ENCODE peak calls at places on chromosomes 16 and 17, in nine cellular contexts. R is activated CD4-positive, alpha-beta T cell treated with anti-CD3 and anti-CD28 coated beads for 4 hours; Q is H9; V is GM10248; K is body of pancreas; M is NCI-H748 treated with DMSO at 0.1 percent for 48 hours; G is osteocyte; A is NCI-H2081; S is putamen. H is an unnamed sample.

GRCh38 chr16:73771676-73772075 is 524.9 kb upstream of the PSMD7 start:
- DNase-seq in R (no peak), Q (no peak), V (no peak), K (no peak), M (no peak), G (no peak), A (no peak), S (no peak), H (no peak)

GRCh38 chr17:38461683-38462082 is 33.4 kb downstream of the ARHGAP23 start:
- DNase-seq in R (no peak), Q (no peak), V (no peak), K (no peak), M (no peak), G (no peak), A (no peak), S (no peak), H (no peak)

GRCh38 chr17:226773-227580 is 45.5 kb upstream of the DOC2B start:
- DNase-seq in R (no peak), Q (no peak), V (no peak), K (no peak), M (no peak), G (no peak), A (no peak), S (no peak), H (no peak)

GRCh38 chr16:89484923-89485679 is 5.3 kb downstream of the ANKRD11 start:
- DNase-seq in R (no peak), Q (no peak), V (no peak), K (no peak), M (no peak), G (no peak), A (no peak), S (no peak), H (no peak)

GRCh38 chr16:19810817-19811731 is 73.6 kb downstream of the GPRC5B start:
- DNase-seq in R (no peak), Q (no peak), V (no peak), K (no peak), M (no peak), G (peak; percentile 34), A (no peak), S (no peak), H (no peak)

GRCh38 chr16:30767767-30768465 is 5.8 kb downstream of the RNF40 start:
- DNase-seq in R (no peak), Q (no peak), V (no peak), K (no peak), M (no peak), G (no peak), A (no peak), S (no peak), H (no peak)

GRCh38 chr17:38617967-38618760 is 12.4 kb upstream of the SRCIN1 start:
- DNase-seq in R (no peak), Q (peak; percentile 23), V (no peak), K (no peak), M (no peak), G (no peak), A (no peak), S (no peak), H (no peak)

GRCh38 chr17:2050246-2050866 is 4.5 kb upstream of the HIC1 start:
- DNase-seq in R (peak; percentile 78), Q (peak; percentile 72), V (peak; percentile 71), K (peak; percentile 69), M (peak; percentile 49), G (peak; percentile 86), A (peak; percentile 24), S (no peak), H (no peak)

GRCh38 chr17:3043737-3044365 is 19.6 kb downstream of the OR1D5 start:
- DNase-seq in R (no peak), Q (no peak), V (no peak), K (no peak), M (peak; percentile 8), G (peak; percentile 81), A (peak; percentile 10), S (no peak), H (no peak)

GRCh38 chr16:87052506-87052905 is 264.7 kb downstream of the C16orf95 start:
- DNase-seq in R (no peak), Q (no peak), V (no peak), K (no peak), M (no peak), G (no peak), A (no peak), S (no peak), H (no peak)

GRCh38 chr17:5413682-5414081 is 5.8 kb downstream of the NUP88 start:
- DNase-seq in R (no peak), Q (no peak), V (no peak), K (no peak), M (no peak), G (no peak), A (no peak), S (peak; percentile 51), H (no peak)

GRCh38 chr17:69567130-69567529 is 152.6 kb downstream of the MAP2K6 start:
- DNase-seq in R (no peak), Q (no peak), V (no peak), K (no peak), M (no peak), G (no peak), A (no peak), S (no peak), H (no peak)

GRCh38 chr16:3490911-3491629 is 4.2 kb downstream of the C16orf90 start:
- DNase-seq in R (no peak), Q (no peak), V (no peak), K (no peak), M (no peak), G (no peak), A (no peak), S (no peak), H (no peak)

GRCh38 chr17:46809110-46809571 is 9.4 kb downstream of the WNT3 start:
- DNase-seq in R (no peak), Q (peak; percentile 90), V (no peak), K (no peak), M (no peak), G (no peak), A (no peak), S (no peak), H (no peak)

GRCh38 chr17:76805319-76805718 is 62.9 kb upstream of the MGAT5B start:
- DNase-seq in R (no peak), Q (no peak), V (no peak), K (no peak), M (no peak), G (no peak), A (no peak), S (no peak), H (no peak)

GRCh38 chr17:50154604-50155003 is 4.1 kb upstream of the PPP1R9B start:
- DNase-seq in R (no peak), Q (no peak), V (no peak), K (no peak), M (no peak), G (no peak), A (no peak), S (no peak), H (no peak)

GRCh38 chr16:14528306-14528948 is 101.6 kb downstream of the PARN start:
- DNase-seq in R (no peak), Q (no peak), V (no peak), K (no peak), M (no peak), G (no peak), A (no peak), S (no peak), H (no peak)

H was measured in activated CD4-positive, CD25-positive, alpha-beta regulatory T cell treated with anti-CD3 and anti-CD28 coated beads, Interleukin-2, amount 50 U/mL, for 16 hours.